ENCODE peak calls at places on chromosomes 12 and 14, in four cellular contexts. One of them, this sample, is unnamed.

GRCh38 chr12:54215990-54216579 is 27.3 kb upstream of the SMUG1 start:
- DNase-seq in frontal cortex: no peak
- DNase-seq in fibroblast of the aortic adventitia: no peak
- DNase-seq in mucosa of descending colon: peak
- DNase-seq in this sample: no peak

GRCh38 chr14:51715250-51715649 is 63.5 kb downstream of the FRMD6 start:
- DNase-seq in mucosa of descending colon: no peak
- DNase-seq in fibroblast of the aortic adventitia: no peak
- DNase-seq in frontal cortex: no peak
- DNase-seq in this sample: no peak

GRCh38 chr12:26870491-26871419 is 37.8 kb upstream of the ITPR2 start:
- DNase-seq in frontal cortex: no peak
- DNase-seq in fibroblast of the aortic adventitia: peak
- DNase-seq in mucosa of descending colon: no peak
- DNase-seq in this sample: peak

GRCh38 chr12:96047621-96048211 is 12.3 kb upstream of the LTA4H start:
- DNase-seq in frontal cortex: no peak
- DNase-seq in mucosa of descending colon: no peak
- DNase-seq in fibroblast of the aortic adventitia: peak
- DNase-seq in this sample: peak

GRCh38 chr12:107948675-107949074 is 174.2 kb downstream of the ASCL4 start:
- DNase-seq in fibroblast of the aortic adventitia: no peak
- DNase-seq in mucosa of descending colon: no peak
- DNase-seq in frontal cortex: no peak
- DNase-seq in this sample: no peak

GRCh38 chr14:99879401-99880295 is 86.4 kb downstream of the EML1 start:
- DNase-seq in mucosa of descending colon: no peak
- DNase-seq in frontal cortex: no peak
- DNase-seq in fibroblast of the aortic adventitia: peak
- DNase-seq in this sample: peak

GRCh38 chr12:92899388-92900001 is 29.6 kb downstream of the EEA1 start:
- DNase-seq in mucosa of descending colon: peak
- DNase-seq in fibroblast of the aortic adventitia: peak
- DNase-seq in frontal cortex: peak
- DNase-seq in this sample: peak

GRCh38 chr14:61335049-61335448 is 13.7 kb downstream of the PRKCH start:
- DNase-seq in fibroblast of the aortic adventitia: no peak
- DNase-seq in frontal cortex: no peak
- DNase-seq in mucosa of descending colon: no peak
- DNase-seq in this sample: no peak

GRCh38 chr14:87076146-87076545 is 916.8 kb downstream of the GALC start:
- DNase-seq in frontal cortex: no peak
- DNase-seq in mucosa of descending colon: no peak
- DNase-seq in fibroblast of the aortic adventitia: no peak
- DNase-seq in this sample: no peak

GRCh38 chr12:8823565-8824300 is 1.3 kb downstream of the A2ML1 start:
- DNase-seq in mucosa of descending colon: no peak
- DNase-seq in fibroblast of the aortic adventitia: peak
- DNase-seq in frontal cortex: peak
- DNase-seq in this sample: peak

GRCh38 chr12:79638490-79638889 is 52.3 kb downstream of the PAWR start:
- DNase-seq in frontal cortex: no peak
- DNase-seq in mucosa of descending colon: no peak
- DNase-seq in fibroblast of the aortic adventitia: no peak
- DNase-seq in this sample: no peak

GRCh38 chr12:28190321-28191017 is at the start of gene CCDC91:
- DNase-seq in frontal cortex: peak
- DNase-seq in mucosa of descending colon: peak
- DNase-seq in fibroblast of the aortic adventitia: peak
- DNase-seq in this sample: peak

GRCh38 chr12:1204581-1205121 is 213.6 kb downstream of the ERC1 start:
- DNase-seq in mucosa of descending colon: no peak
- DNase-seq in fibroblast of the aortic adventitia: peak
- DNase-seq in frontal cortex: no peak
- DNase-seq in this sample: peak

GRCh38 chr12:69240625-69240984 is 1.2 kb downstream of the CPSF6 start:
- DNase-seq in mucosa of descending colon: no peak
- DNase-seq in frontal cortex: no peak
- DNase-seq in fibroblast of the aortic adventitia: no peak
- DNase-seq in this sample: no peak

GRCh38 chr12:123996581-123996980 is 23.6 kb downstream of the ZNF664 start:
- DNase-seq in fibroblast of the aortic adventitia: no peak
- DNase-seq in frontal cortex: no peak
- DNase-seq in mucosa of descending colon: no peak
- DNase-seq in this sample: no peak

GRCh38 chr12:54587315-54587821 is 1.1 kb downstream of the PPP1R1A start:
- DNase-seq in frontal cortex: peak
- DNase-seq in mucosa of descending colon: no peak
- DNase-seq in fibroblast of the aortic adventitia: no peak
- DNase-seq in this sample: no peak

GRCh38 chr14:99378782-99379214 is 101.9 kb downstream of the SETD3 start:
- DNase-seq in fibroblast of the aortic adventitia: peak
- DNase-seq in mucosa of descending colon: no peak
- DNase-seq in frontal cortex: no peak
- DNase-seq in this sample: peak

GRCh38 chr12:27924350-27925140 is 48.0 kb downstream of the PTHLH start:
- DNase-seq in mucosa of descending colon: no peak
- DNase-seq in frontal cortex: no peak
- DNase-seq in fibroblast of the aortic adventitia: peak
- DNase-seq in this sample: peak

GRCh38 chr12:60644076-60644475 is 1048.2 kb downstream of the SLC16A7 start:
- DNase-seq in mucosa of descending colon: no peak
- DNase-seq in fibroblast of the aortic adventitia: no peak
- DNase-seq in frontal cortex: no peak
- DNase-seq in this sample: no peak

GRCh38 chr14:100761481-100761880 is 34.8 kb downstream of the DLK1 start:
- DNase-seq in frontal cortex: no peak
- DNase-seq in mucosa of descending colon: no peak
- DNase-seq in fibroblast of the aortic adventitia: peak
- DNase-seq in this sample: peak

GRCh38 chr12:120346031-120346430 is 18.5 kb upstream of the PLA2G1B start:
- DNase-seq in mucosa of descending colon: no peak
- DNase-seq in frontal cortex: no peak
- DNase-seq in fibroblast of the aortic adventitia: no peak
- DNase-seq in this sample: no peak

GRCh38 chr12:108914031-108914630 is 34.2 kb downstream of the DAO start:
- DNase-seq in fibroblast of the aortic adventitia: peak
- DNase-seq in frontal cortex: peak
- DNase-seq in mucosa of descending colon: no peak
- DNase-seq in this sample: peak

GRCh38 chr14:99602788-99603415 is 1.1 kb downstream of the CCDC85C start:
- DNase-seq in mucosa of descending colon: no peak
- DNase-seq in frontal cortex: no peak
- DNase-seq in fibroblast of the aortic adventitia: no peak
- DNase-seq in this sample: no peak

GRCh38 chr14:75306917-75307699 is 28.5 kb downstream of the FOS start:
- DNase-seq in frontal cortex: no peak
- DNase-seq in fibroblast of the aortic adventitia: no peak
- DNase-seq in mucosa of descending colon: no peak
- DNase-seq in this sample: no peak

GRCh38 chr12:90102957-90103652 is 394.5 kb upstream of the ATP2B1 start:
- DNase-seq in frontal cortex: no peak
- DNase-seq in mucosa of descending colon: no peak
- DNase-seq in fibroblast of the aortic adventitia: peak
- DNase-seq in this sample: peak

GRCh38 chr14:76832503-76832988 is 6.3 kb downstream of the LRRC74A start:
- DNase-seq in frontal cortex: no peak
- DNase-seq in mucosa of descending colon: no peak
- DNase-seq in fibroblast of the aortic adventitia: no peak
- DNase-seq in this sample: no peak

GRCh38 chr12:118058881-118059644 is 1.9 kb downstream of the WSB2 start:
- DNase-seq in mucosa of descending colon: no peak
- DNase-seq in fibroblast of the aortic adventitia: peak
- DNase-seq in frontal cortex: no peak
- DNase-seq in this sample: peak

GRCh38 chr12:53735556-53735955 is 8.3 kb upstream of the CALCOCO1 start:
- DNase-seq in frontal cortex: no peak
- DNase-seq in mucosa of descending colon: no peak
- DNase-seq in fibroblast of the aortic adventitia: no peak
- DNase-seq in this sample: no peak

GRCh38 chr12:113422030-113422900 is at the start of gene SDSL:
- DNase-seq in frontal cortex: peak
- DNase-seq in mucosa of descending colon: peak
- DNase-seq in fibroblast of the aortic adventitia: peak
- DNase-seq in this sample: peak

This sample was measured in astrocyte.